ENCODE peak calls at places on chromosomes 5 and 9, in five cellular contexts. D is IMR-90, L is GM12891, V is upper lobe of left lung, G is H1. R is an unnamed sample.

GRCh38 chr9:114988962-114989599 is 58.7 kb upstream of the TNFSF8 start:
- DNase-seq in D (no peak), L (no peak), G (no peak), V (no peak), R (no peak)

GRCh38 chr5:71891856-71892255 is 172.8 kb downstream of the CARTPT start:
- DNase-seq in V (no peak), G (no peak), L (no peak), D (peak; percentile 22), R (peak; percentile 6)

GRCh38 chr5:71757590-71758543 is 38.8 kb downstream of the CARTPT start:
- DNase-seq in D (peak; percentile 71), V (no peak), G (peak; percentile 63), L (no peak), R (peak; percentile 29)

GRCh38 chr5:124746916-124747769 is 704 bp upstream of the ZNF608 start:
- DNase-seq in G (peak; percentile 71), L (no peak), D (peak; percentile 94), V (no peak), R (no peak)

GRCh38 chr5:52898961-52899680 is 90.0 kb upstream of the ITGA2 start:
- DNase-seq in G (no peak), L (no peak), V (no peak), D (no peak), R (no peak)

GRCh38 chr5:121949885-121950284 is 11.9 kb upstream of the SRFBP1 start:
- DNase-seq in D (peak; percentile 60), G (no peak), V (no peak), L (no peak), R (peak; percentile 36)

GRCh38 chr5:126831175-126831574 is 54.2 kb downstream of the LMNB1 start:
- DNase-seq in G (no peak), V (no peak), D (no peak), L (no peak), R (no peak)

GRCh38 chr5:76958976-76959767 is 6.3 kb downstream of the CRHBP start:
- DNase-seq in D (peak; percentile 70), V (no peak), L (no peak), G (no peak), R (peak; percentile 54)

GRCh38 chr5:126513703-126514102 is 81.3 kb downstream of the ALDH7A1 start:
- DNase-seq in V (no peak), D (peak; percentile 17), G (no peak), L (no peak), R (no peak)

GRCh38 chr5:158514961-158515359 is 584.8 kb downstream of the EBF1 start:
- DNase-seq in L (no peak), D (no peak), G (no peak), V (no peak), R (no peak)

GRCh38 chr9:88425538-88425950 is 37.3 kb downstream of the SPIN1 start:
- DNase-seq in V (no peak), L (no peak), G (no peak), D (peak; percentile 34), R (no peak)

GRCh38 chr9:127796225-127796813 is 6.4 kb upstream of the FPGS start:
- DNase-seq in V (no peak), D (peak; percentile 38), G (no peak), L (no peak), R (no peak)

GRCh38 chr9:7784472-7784871 is 15.1 kb downstream of the DMAC1 start:
- DNase-seq in D (no peak), L (no peak), G (no peak), V (no peak), R (no peak)

GRCh38 chr9:77005216-77005615 is 14.2 kb upstream of the FOXB2 start:
- DNase-seq in D (no peak), G (peak; percentile 17), V (no peak), L (no peak), R (no peak)

GRCh38 chr9:127452481-127453092 is 1.3 kb downstream of the LRSAM1 start:
- DNase-seq in D (peak; percentile 17), V (no peak), L (no peak), G (no peak), R (no peak)

GRCh38 chr9:113574381-113575262 is 111.1 kb downstream of the RGS3 start:
- DNase-seq in L (no peak), V (no peak), D (no peak), G (no peak), R (no peak)

GRCh38 chr9:72800326-72800994 is 152.4 kb downstream of the ALDH1A1 start:
- DNase-seq in G (no peak), V (no peak), D (no peak), L (no peak), R (no peak)

GRCh38 chr9:89639367-89639795 is 34.6 kb downstream of the GADD45G start:
- DNase-seq in L (no peak), D (no peak), G (no peak), V (peak; percentile 89), R (no peak)

DNA sequence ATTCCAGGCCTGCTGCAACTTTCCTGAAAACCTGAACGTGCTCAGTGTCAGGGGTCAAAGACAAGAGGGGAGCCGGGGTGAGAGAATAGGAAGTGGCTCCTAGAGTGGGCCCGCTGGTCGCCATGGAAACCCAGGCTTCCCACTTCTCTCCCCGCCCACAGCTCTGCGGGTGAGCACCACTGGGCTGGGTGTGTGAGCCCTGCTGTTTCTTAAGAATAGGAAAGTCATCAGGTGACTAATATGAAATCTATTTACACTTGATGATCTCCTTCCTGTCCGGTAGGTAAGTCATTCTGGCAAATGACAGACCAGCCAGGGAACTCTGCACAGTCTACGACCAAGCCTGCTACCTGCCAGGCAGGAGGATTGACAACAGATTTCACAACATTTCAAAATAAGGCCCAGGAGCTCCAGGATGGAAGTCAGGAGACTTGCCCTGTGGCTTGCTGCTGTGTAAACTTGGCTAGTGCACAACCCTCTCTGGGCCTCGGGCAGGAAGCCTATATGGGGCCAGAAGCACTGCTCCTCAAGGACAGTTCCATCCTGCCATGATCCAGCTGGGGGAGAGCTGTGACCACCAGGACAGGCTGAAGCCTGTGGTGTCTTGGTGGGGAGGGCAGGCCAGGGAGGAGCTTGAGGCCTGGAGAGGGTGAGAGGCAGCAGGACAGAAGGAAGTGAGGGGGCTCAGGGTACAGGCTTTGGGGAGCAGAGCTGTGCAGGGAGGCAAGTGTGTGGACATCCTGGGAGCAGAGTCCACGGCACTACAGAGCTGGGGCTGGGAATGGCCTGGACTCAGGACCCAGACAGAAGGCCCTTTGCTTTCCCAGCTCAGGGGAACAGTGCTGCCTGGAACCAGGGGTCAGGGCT is 60.6 kb downstream of the SHB start:
- DNase-seq in L (peak; percentile 63), V (no peak), G (no peak), D (peak; percentile 93), R (peak; percentile 72)
- TF ChIP-seq POLR2A in L (no peak), V (no peak), G (no peak), D (no peak), R (no peak)

GRCh38 chr5:88885043-88885442 is 2.1 kb upstream of the MEF2C start:
- DNase-seq in V (no peak), D (no peak), G (no peak), L (no peak), R (no peak)

GRCh38 chr5:88886252-88886651 is 3.3 kb upstream of the MEF2C start:
- DNase-seq in V (no peak), D (no peak), L (no peak), G (no peak), R (no peak)

GRCh38 chr5:88888799-88889164 is 5.8 kb upstream of the MEF2C start:
- DNase-seq in L (no peak), G (no peak), V (no peak), D (no peak), R (no peak)

GRCh38 chr5:88888291-88888690 is 5.3 kb upstream of the MEF2C start:
- DNase-seq in L (no peak), G (no peak), D (no peak), V (no peak), R (no peak)

DNA sequence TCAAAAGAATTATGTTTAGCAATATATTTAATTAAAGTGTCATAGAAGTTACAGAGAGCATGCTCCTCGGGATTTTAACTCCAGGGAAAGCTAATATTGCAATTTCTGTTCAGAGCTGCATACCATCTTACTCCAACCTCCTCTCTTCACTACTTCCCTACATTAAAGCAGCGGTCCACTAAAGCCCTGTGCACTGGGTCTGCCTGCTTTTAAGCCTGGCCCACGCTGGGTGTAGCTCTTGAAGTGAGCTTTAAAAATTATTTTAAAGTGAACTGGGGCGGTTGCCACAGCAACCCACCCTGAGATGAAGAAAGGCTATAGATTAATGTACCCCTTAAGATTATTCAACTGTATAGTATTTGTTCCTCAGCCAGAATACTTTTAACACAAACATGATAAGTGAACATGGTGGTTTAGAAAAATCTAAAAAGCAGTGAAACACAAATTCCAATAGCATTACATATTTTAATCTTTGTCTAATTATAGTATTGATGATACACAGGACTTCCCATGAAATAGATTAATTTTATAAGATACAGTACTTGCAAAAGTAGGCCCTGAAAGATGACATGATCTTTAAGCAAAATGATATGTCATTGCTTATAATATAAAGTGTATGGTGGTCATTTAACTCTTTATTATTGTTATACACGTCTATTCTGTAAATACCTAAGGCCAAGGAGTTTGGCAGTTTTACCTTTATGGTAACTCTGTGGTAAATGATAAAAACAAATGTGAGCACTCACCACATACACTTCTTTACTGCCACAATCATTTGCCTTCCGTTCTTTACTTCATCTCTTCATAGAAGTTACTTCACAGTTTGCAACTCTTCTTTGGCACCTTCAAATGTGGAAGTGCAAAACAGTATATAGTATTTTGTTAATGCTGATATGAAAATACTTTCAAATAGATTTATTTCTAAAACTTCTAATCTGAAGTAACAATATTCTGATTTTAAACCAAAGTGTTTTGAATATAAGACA is 4.1 kb upstream of the MEF2C start:
- DNase-seq in D (no peak), G (no peak), L (no peak), V (no peak), R (no peak)
- TF ChIP-seq POLR2A in D (no peak), G (no peak), L (no peak), V (no peak), R (no peak)

DNA sequence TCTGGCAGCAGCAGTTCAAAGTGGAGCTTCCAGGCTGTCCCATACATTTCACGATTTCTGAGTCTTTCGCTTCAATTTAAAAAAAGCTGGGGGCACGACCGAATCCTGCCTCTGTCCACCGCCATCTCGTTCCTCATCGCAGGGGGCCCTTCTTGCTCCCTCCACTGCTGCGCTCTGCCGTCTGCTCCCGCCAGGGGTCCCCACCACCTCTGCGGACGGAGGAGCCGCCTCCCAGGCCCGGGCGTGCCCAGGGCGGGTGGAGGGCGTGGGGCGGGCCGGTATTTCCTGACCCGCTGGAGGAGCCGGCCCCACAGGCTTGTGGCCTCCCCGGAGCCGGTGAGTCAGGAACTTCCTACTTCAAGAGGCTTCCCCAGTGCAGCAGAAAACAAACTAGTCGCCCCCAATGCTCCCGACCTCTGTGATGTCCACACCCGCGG is 50.4 kb downstream of the USP20 start:
- DNase-seq in V (peak; percentile 98), G (peak; percentile 95), D (peak; percentile 89), L (no peak), R (peak; percentile 88)
- TF ChIP-seq POLR2A in V (no peak), G (peak; percentile 15), D (peak; percentile 29), L (no peak), R (no peak)

GRCh38 chr5:150780180-150780692 is 1.7 kb downstream of the SMIM3 start:
- DNase-seq in V (no peak), L (no peak), D (peak; percentile 79), G (no peak), R (no peak)
- TF ChIP-seq POLR2A in V (peak; percentile 36), L (peak; percentile 4), D (no peak), G (no peak), R (no peak)

GRCh38 chr5:166347051-166347450 is 1944.4 kb upstream of the WWC1 start:
- DNase-seq in V (no peak), L (no peak), G (no peak), D (no peak), R (no peak)
- TF ChIP-seq POLR2A in V (no peak), L (no peak), G (no peak), D (no peak), R (no peak)

DNA sequence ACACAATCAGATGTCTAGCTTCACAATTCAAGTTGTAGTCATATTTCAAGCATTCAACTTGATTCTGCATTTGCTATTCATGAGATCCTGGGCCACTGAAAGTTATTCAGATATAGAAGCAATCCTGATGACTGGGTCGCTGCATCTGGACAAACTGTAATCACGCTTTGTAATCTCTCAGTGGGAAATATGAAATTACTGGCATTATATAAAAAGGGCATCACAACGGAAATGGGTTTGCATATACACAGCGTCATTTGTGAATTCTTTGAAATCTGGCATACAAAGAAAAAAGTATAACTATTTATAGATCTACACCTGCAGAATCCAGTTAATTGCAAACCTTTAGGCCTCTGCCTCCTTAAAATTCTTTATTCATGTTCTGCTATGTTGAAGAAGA is 102.2 kb downstream of the PARP8 start:
- DNase-seq in L (no peak), G (no peak), V (no peak), D (no peak), R (no peak)
- TF ChIP-seq POLR2A in L (no peak), G (no peak), V (no peak), D (no peak), R (no peak)

R was measured in H54.